ENCODE peak calls at places on chromosomes 2 and 18, in four cellular contexts. One of them, this sample, is unnamed. For H3K4me1, the result is how much of the 10 kb centered on the place peaks cover.

GRCh38 chr18:47767699-47768098 is 162.8 kb downstream of the SMAD2 start:
- DNase-seq in GM12878: no peak
- DNase-seq in MM.1S: no peak
- DNase-seq in GM23338: no peak
- DNase-seq in this sample: no peak

GRCh38 chr2:205654878-205655601 is 27.3 kb upstream of the NRP2 start:
- DNase-seq in GM12878: no peak
- DNase-seq in MM.1S: no peak
- DNase-seq in GM23338: no peak
- DNase-seq in this sample: no peak

GRCh38 chr2:219331560-219332213 is 857 bp downstream of the RESP18 start:
- DNase-seq in GM12878: no peak
- DNase-seq in MM.1S: no peak
- DNase-seq in GM23338: peak
- DNase-seq in this sample: no peak

GRCh38 chr18:58965930-58966662 is 101.4 kb downstream of the ZNF532 start:
- DNase-seq in GM12878: no peak
- DNase-seq in MM.1S: peak
- DNase-seq in GM23338: no peak
- DNase-seq in this sample: no peak

GRCh38 chr18:58970943-58971799 is 106.5 kb downstream of the ZNF532 start:
- DNase-seq in GM12878: peak
- DNase-seq in MM.1S: no peak
- DNase-seq in GM23338: no peak
- DNase-seq in this sample: no peak

GRCh38 chr2:223464071-223464470 is 138.1 kb downstream of the SCG2 start:
- DNase-seq in GM12878: no peak
- DNase-seq in MM.1S: no peak
- DNase-seq in GM23338: no peak
- DNase-seq in this sample: no peak

GRCh38 chr18:8605974-8606373 is 3.3 kb upstream of the RAB12 start:
- DNase-seq in GM12878: peak
- DNase-seq in MM.1S: no peak
- DNase-seq in GM23338: no peak
- DNase-seq in this sample: no peak

GRCh38 chr2:20012282-20013060 is at the start of gene MATN3:
- DNase-seq in GM12878: no peak
- DNase-seq in MM.1S: no peak
- DNase-seq in GM23338: peak
- DNase-seq in this sample: peak

GRCh38 chr2:237235383-237236095 is 149.8 kb downstream of the COPS8 start:
- DNase-seq in GM12878: no peak
- DNase-seq in MM.1S: no peak
- DNase-seq in GM23338: no peak
- DNase-seq in this sample: no peak

GRCh38 chr2:84958135-84959044 is 12.6 kb upstream of the KCMF1 start:
- DNase-seq in GM12878: no peak
- DNase-seq in MM.1S: no peak
- DNase-seq in GM23338: peak
- DNase-seq in this sample: peak

GRCh38 chr2:42288811-42289210 is 72.2 kb downstream of the COX7A2L start:
- DNase-seq in GM12878: no peak
- DNase-seq in MM.1S: no peak
- DNase-seq in GM23338: no peak
- DNase-seq in this sample: no peak

GRCh38 chr2:42289222-42289621 is 71.8 kb downstream of the COX7A2L start:
- DNase-seq in GM12878: no peak
- DNase-seq in MM.1S: no peak
- DNase-seq in GM23338: no peak
- DNase-seq in this sample: no peak

GRCh38 chr2:42296226-42296625 is 64.8 kb downstream of the COX7A2L start:
- DNase-seq in GM12878: peak
- DNase-seq in MM.1S: no peak
- DNase-seq in GM23338: no peak
- DNase-seq in this sample: no peak

GRCh38 chr2:42290005-42290404 is 71.0 kb downstream of the COX7A2L start:
- DNase-seq in GM12878: no peak
- DNase-seq in MM.1S: no peak
- DNase-seq in GM23338: no peak
- DNase-seq in this sample: no peak

GRCh38 chr2:42293019-42293418 is 68.0 kb downstream of the COX7A2L start:
- DNase-seq in GM12878: no peak
- DNase-seq in MM.1S: no peak
- DNase-seq in GM23338: no peak
- DNase-seq in this sample: no peak
- H3K4me1 ChIP-seq in GM12878: under half
- H3K4me1 ChIP-seq in MM.1S: under half
- H3K4me1 ChIP-seq in GM23338: under half
- H3K4me1 ChIP-seq in this sample: under half

GRCh38 chr2:233919938-233920337 is 2.8 kb downstream of the TRPM8 start:
- DNase-seq in GM12878: no peak
- DNase-seq in MM.1S: no peak
- DNase-seq in GM23338: no peak
- DNase-seq in this sample: no peak

GRCh38 chr2:233919319-233919718 is 2.1 kb downstream of the TRPM8 start:
- DNase-seq in GM12878: no peak
- DNase-seq in MM.1S: no peak
- DNase-seq in GM23338: no peak
- DNase-seq in this sample: no peak

GRCh38 chr2:233917146-233917545 is at the start of gene TRPM8:
- DNase-seq in GM12878: no peak
- DNase-seq in MM.1S: no peak
- DNase-seq in GM23338: peak
- DNase-seq in this sample: no peak

GRCh38 chr2:233912799-233913423 is 4.3 kb upstream of the TRPM8 start:
- DNase-seq in GM12878: no peak
- DNase-seq in MM.1S: no peak
- DNase-seq in GM23338: peak
- DNase-seq in this sample: no peak

DNA sequence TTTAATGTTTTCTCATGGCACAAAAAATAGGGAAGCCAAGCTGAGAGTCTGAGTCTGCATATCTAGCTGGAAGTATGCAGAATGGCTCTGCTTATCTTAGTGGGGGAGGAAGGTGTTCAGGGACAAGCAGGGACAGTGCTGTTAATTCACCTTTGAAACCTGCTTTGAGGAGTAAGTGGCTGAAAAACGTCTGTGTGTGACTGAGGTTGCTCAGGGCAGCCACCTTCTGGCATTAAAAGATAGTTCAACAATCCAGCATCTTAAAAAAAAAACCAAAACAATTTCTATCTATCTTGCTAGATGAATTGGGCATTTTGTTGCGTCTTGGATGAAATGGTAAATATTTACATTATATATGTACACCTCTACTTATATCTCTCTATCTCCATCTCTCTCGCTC is 2.0 kb upstream of the TRPM8 start:
- DNase-seq in GM12878: no peak
- DNase-seq in MM.1S: peak
- DNase-seq in GM23338: peak
- DNase-seq in this sample: no peak
- TF ChIP-seq CTCF in GM12878: peak
- TF ChIP-seq CTCF in MM.1S: peak
- TF ChIP-seq CTCF in GM23338: peak
- TF ChIP-seq CTCF in this sample: no peak

GRCh38 chr2:47803770-47804169 is 20.8 kb downstream of the MSH6 start:
- DNase-seq in GM12878: no peak
- DNase-seq in MM.1S: no peak
- DNase-seq in GM23338: no peak
- DNase-seq in this sample: no peak
- H3K4me1 ChIP-seq in GM12878: under half
- H3K4me1 ChIP-seq in MM.1S: under half
- H3K4me1 ChIP-seq in GM23338: under half
- H3K4me1 ChIP-seq in this sample: under half

GRCh38 chr2:36359006-36359580 is 3.5 kb downstream of the CRIM1 start:
- DNase-seq in GM12878: no peak
- DNase-seq in MM.1S: peak
- DNase-seq in GM23338: no peak
- DNase-seq in this sample: no peak
- TF ChIP-seq CTCF in GM12878: peak
- TF ChIP-seq CTCF in MM.1S: peak
- TF ChIP-seq CTCF in GM23338: no peak
- TF ChIP-seq CTCF in this sample: peak

DNA sequence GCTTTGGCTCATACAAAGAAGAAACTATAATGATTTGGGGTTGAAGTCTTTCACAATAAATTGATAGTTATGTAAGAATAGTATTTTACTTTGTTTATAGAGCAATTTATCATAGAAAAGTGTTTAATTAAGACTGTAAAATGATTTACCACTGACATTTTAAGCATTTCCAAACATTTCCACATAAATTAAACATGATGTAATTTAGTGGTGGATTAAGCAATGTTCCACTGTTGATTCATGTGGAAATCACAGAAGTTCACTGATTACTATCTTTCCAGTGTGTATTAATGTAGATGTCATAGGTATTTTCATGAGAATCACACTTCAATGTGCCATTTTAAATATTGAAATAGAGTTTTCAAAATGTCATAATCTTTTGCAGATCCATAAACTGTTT is 40.1 kb upstream of the GRB14 start:
- DNase-seq in GM12878: no peak
- DNase-seq in MM.1S: no peak
- DNase-seq in GM23338: no peak
- DNase-seq in this sample: no peak
- H3K4me1 ChIP-seq in GM12878: under half
- H3K4me1 ChIP-seq in MM.1S: under half
- H3K4me1 ChIP-seq in GM23338: under half
- H3K4me1 ChIP-seq in this sample: under half

DNA sequence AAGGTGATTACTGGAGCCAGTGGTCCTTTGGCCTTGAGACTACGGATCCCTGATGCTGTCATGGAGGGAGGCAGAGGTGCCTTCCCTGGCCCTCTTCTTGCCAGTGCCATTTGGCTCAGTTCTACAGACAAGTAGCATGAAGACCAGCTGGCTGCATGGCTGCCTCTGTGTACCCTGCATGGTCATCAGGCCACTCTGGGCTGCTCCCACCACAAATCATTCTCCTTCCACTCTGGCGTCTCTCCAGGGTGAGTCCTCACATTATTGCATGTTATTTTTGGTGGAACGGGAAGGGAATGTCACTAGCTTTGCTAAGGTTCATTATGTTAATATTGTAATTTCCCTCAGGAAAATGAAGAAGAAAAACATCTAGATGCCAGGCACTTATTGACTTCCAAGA is 229.8 kb downstream of the VAPA start:
- DNase-seq in GM12878: no peak
- DNase-seq in MM.1S: no peak
- DNase-seq in GM23338: no peak
- DNase-seq in this sample: no peak
- TF ChIP-seq CTCF in GM12878: no peak
- TF ChIP-seq CTCF in MM.1S: no peak
- TF ChIP-seq CTCF in GM23338: no peak
- TF ChIP-seq CTCF in this sample: no peak

GRCh38 chr2:54620948-54621347 is 102.5 kb upstream of the EML6 start:
- DNase-seq in GM12878: no peak
- DNase-seq in MM.1S: no peak
- DNase-seq in GM23338: no peak
- DNase-seq in this sample: no peak

GRCh38 chr2:54617409-54617808 is 106.1 kb upstream of the EML6 start:
- DNase-seq in GM12878: no peak
- DNase-seq in MM.1S: no peak
- DNase-seq in GM23338: no peak
- DNase-seq in this sample: no peak

GRCh38 chr2:54618646-54619565 is 104.6 kb upstream of the EML6 start:
- DNase-seq in GM12878: no peak
- DNase-seq in MM.1S: no peak
- DNase-seq in GM23338: no peak
- DNase-seq in this sample: no peak

GRCh38 chr2:54615832-54616534 is 107.5 kb upstream of the EML6 start:
- DNase-seq in GM12878: no peak
- DNase-seq in MM.1S: no peak
- DNase-seq in GM23338: no peak
- DNase-seq in this sample: no peak

DNA sequence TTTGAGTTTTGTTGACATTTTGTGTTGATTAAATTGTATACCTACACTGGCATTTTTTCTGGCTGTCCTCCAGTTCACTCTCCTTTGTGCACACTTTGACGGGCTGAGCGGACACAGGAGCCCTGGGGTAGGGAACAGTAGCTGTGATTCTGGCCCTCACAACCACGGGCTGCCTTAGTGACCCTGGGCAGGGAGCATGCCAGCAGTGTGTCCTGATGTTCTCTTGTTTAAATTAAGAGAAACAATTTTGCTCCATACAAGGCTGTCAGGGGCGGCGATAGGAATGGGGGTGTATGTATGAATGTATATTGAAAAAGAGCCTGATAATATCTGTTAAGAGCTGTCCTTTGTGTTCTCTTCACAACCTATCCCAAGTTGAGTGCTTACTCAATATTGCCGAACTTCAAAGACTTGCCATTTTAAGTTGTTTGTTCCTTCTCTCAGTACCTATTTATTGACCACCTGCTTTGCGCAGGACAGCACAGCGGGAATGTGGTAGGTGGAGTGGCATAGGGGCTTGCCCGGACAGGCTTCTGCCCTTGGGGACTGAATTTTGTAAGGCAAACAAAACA is 103.7 kb upstream of the EML6 start:
- DNase-seq in GM12878: no peak
- DNase-seq in MM.1S: no peak
- DNase-seq in GM23338: no peak
- DNase-seq in this sample: no peak
- H3K4me1 ChIP-seq in GM12878: under half
- H3K4me1 ChIP-seq in MM.1S: under half
- H3K4me1 ChIP-seq in GM23338: under half
- H3K4me1 ChIP-seq in this sample: under half

GRCh38 chr2:101107246-101107645 is 43.9 kb downstream of the TBC1D8 start:
- DNase-seq in GM12878: no peak
- DNase-seq in MM.1S: no peak
- DNase-seq in GM23338: no peak
- DNase-seq in this sample: no peak
- TF ChIP-seq CTCF in GM12878: no peak
- TF ChIP-seq CTCF in MM.1S: no peak
- TF ChIP-seq CTCF in GM23338: no peak
- TF ChIP-seq CTCF in this sample: no peak

This sample was measured in lower lobe of right lung.